ENCODE peak calls at places on chromosomes 6 and 20, in ten cellular contexts. One of them, this sample, is unnamed.

GRCh38 chr6:167722634-167723309 is 103.9 kb upstream of the AFDN start:
- DNase-seq in mammary epithelial cell: no peak
- DNase-seq in HepG2: no peak
- DNase-seq in kidney epithelial cell: no peak
- DNase-seq in small intestine: no peak
- DNase-seq in cardiac muscle cell: no peak
- DNase-seq in GM23248: no peak
- DNase-seq in HAP-1: no peak
- DNase-seq in aorta: no peak
- DNase-seq in AG09309: no peak
- DNase-seq in this sample: no peak

GRCh38 chr6:56889492-56889891 is 65.4 kb upstream of the BEND6 start:
- DNase-seq in mammary epithelial cell: no peak
- DNase-seq in HepG2: no peak
- DNase-seq in kidney epithelial cell: no peak
- DNase-seq in small intestine: no peak
- DNase-seq in cardiac muscle cell: no peak
- DNase-seq in GM23248: no peak
- DNase-seq in HAP-1: no peak
- DNase-seq in aorta: no peak
- DNase-seq in AG09309: no peak
- DNase-seq in this sample: no peak

GRCh38 chr6:55175078-55175777 is 913 bp downstream of the HCRTR2 start:
- DNase-seq in mammary epithelial cell: no peak
- DNase-seq in HepG2: no peak
- DNase-seq in kidney epithelial cell: no peak
- DNase-seq in small intestine: no peak
- DNase-seq in cardiac muscle cell: no peak
- DNase-seq in GM23248: no peak
- DNase-seq in HAP-1: no peak
- DNase-seq in aorta: no peak
- DNase-seq in AG09309: no peak
- DNase-seq in this sample: no peak

GRCh38 chr6:40710626-40711354 is 123.6 kb upstream of the LRFN2 start:
- DNase-seq in mammary epithelial cell: no peak
- DNase-seq in HepG2: no peak
- DNase-seq in kidney epithelial cell: no peak
- DNase-seq in small intestine: no peak
- DNase-seq in cardiac muscle cell: no peak
- DNase-seq in GM23248: no peak
- DNase-seq in HAP-1: no peak
- DNase-seq in aorta: no peak
- DNase-seq in AG09309: no peak
- DNase-seq in this sample: no peak

GRCh38 chr6:45586216-45587171 is 208.8 kb upstream of the SUPT3H start:
- DNase-seq in mammary epithelial cell: peak; percentile 85
- DNase-seq in HepG2: no peak
- DNase-seq in kidney epithelial cell: no peak
- DNase-seq in small intestine: no peak
- DNase-seq in cardiac muscle cell: no peak
- DNase-seq in GM23248: no peak
- DNase-seq in HAP-1: no peak
- DNase-seq in aorta: no peak
- DNase-seq in AG09309: no peak
- DNase-seq in this sample: peak; percentile 71

GRCh38 chr6:121434037-121434770 is 1.2 kb upstream of the GJA1 start:
- DNase-seq in mammary epithelial cell: no peak
- DNase-seq in HepG2: no peak
- DNase-seq in kidney epithelial cell: no peak
- DNase-seq in small intestine: no peak
- DNase-seq in cardiac muscle cell: no peak
- DNase-seq in GM23248: peak; percentile 27
- DNase-seq in HAP-1: no peak
- DNase-seq in aorta: no peak
- DNase-seq in AG09309: peak; percentile 61
- DNase-seq in this sample: no peak

GRCh38 chr6:43875849-43876572 is 106.0 kb downstream of the VEGFA start:
- DNase-seq in mammary epithelial cell: no peak
- DNase-seq in HepG2: no peak
- DNase-seq in kidney epithelial cell: no peak
- DNase-seq in small intestine: no peak
- DNase-seq in cardiac muscle cell: no peak
- DNase-seq in GM23248: no peak
- DNase-seq in HAP-1: no peak
- DNase-seq in aorta: no peak
- DNase-seq in AG09309: no peak
- DNase-seq in this sample: no peak

GRCh38 chr20:51001697-51002265 is 21.1 kb downstream of the KCNG1 start:
- DNase-seq in mammary epithelial cell: no peak
- DNase-seq in HepG2: no peak
- DNase-seq in kidney epithelial cell: no peak
- DNase-seq in small intestine: no peak
- DNase-seq in cardiac muscle cell: no peak
- DNase-seq in GM23248: no peak
- DNase-seq in HAP-1: no peak
- DNase-seq in aorta: no peak
- DNase-seq in AG09309: no peak
- DNase-seq in this sample: no peak

GRCh38 chr6:89034586-89035251 is 45.8 kb upstream of the PNRC1 start:
- DNase-seq in mammary epithelial cell: peak; percentile 98
- DNase-seq in HepG2: peak; percentile 67
- DNase-seq in kidney epithelial cell: no peak
- DNase-seq in small intestine: peak; percentile 22
- DNase-seq in cardiac muscle cell: no peak
- DNase-seq in GM23248: peak; percentile 95
- DNase-seq in HAP-1: no peak
- DNase-seq in aorta: no peak
- DNase-seq in AG09309: peak; percentile 67
- DNase-seq in this sample: no peak

GRCh38 chr6:20237677-20238460 is 25.6 kb upstream of the MBOAT1 start:
- DNase-seq in mammary epithelial cell: no peak
- DNase-seq in HepG2: no peak
- DNase-seq in kidney epithelial cell: no peak
- DNase-seq in small intestine: no peak
- DNase-seq in cardiac muscle cell: no peak
- DNase-seq in GM23248: no peak
- DNase-seq in HAP-1: no peak
- DNase-seq in aorta: no peak
- DNase-seq in AG09309: no peak
- DNase-seq in this sample: no peak

GRCh38 chr6:20236344-20236743 is 24.1 kb upstream of the MBOAT1 start:
- DNase-seq in mammary epithelial cell: no peak
- DNase-seq in HepG2: no peak
- DNase-seq in kidney epithelial cell: no peak
- DNase-seq in small intestine: no peak
- DNase-seq in cardiac muscle cell: no peak
- DNase-seq in GM23248: no peak
- DNase-seq in HAP-1: no peak
- DNase-seq in aorta: no peak
- DNase-seq in AG09309: no peak
- DNase-seq in this sample: no peak

GRCh38 chr6:20241102-20241501 is 28.8 kb upstream of the MBOAT1 start:
- DNase-seq in mammary epithelial cell: no peak
- DNase-seq in HepG2: no peak
- DNase-seq in kidney epithelial cell: no peak
- DNase-seq in small intestine: no peak
- DNase-seq in cardiac muscle cell: no peak
- DNase-seq in GM23248: no peak
- DNase-seq in HAP-1: no peak
- DNase-seq in aorta: no peak
- DNase-seq in AG09309: no peak
- DNase-seq in this sample: no peak

GRCh38 chr6:20236899-20237600 is 24.8 kb upstream of the MBOAT1 start:
- DNase-seq in mammary epithelial cell: no peak
- DNase-seq in HepG2: no peak
- DNase-seq in kidney epithelial cell: no peak
- DNase-seq in small intestine: peak; percentile 76
- DNase-seq in cardiac muscle cell: no peak
- DNase-seq in GM23248: no peak
- DNase-seq in HAP-1: no peak
- DNase-seq in aorta: no peak
- DNase-seq in AG09309: no peak
- DNase-seq in this sample: no peak

DNA sequence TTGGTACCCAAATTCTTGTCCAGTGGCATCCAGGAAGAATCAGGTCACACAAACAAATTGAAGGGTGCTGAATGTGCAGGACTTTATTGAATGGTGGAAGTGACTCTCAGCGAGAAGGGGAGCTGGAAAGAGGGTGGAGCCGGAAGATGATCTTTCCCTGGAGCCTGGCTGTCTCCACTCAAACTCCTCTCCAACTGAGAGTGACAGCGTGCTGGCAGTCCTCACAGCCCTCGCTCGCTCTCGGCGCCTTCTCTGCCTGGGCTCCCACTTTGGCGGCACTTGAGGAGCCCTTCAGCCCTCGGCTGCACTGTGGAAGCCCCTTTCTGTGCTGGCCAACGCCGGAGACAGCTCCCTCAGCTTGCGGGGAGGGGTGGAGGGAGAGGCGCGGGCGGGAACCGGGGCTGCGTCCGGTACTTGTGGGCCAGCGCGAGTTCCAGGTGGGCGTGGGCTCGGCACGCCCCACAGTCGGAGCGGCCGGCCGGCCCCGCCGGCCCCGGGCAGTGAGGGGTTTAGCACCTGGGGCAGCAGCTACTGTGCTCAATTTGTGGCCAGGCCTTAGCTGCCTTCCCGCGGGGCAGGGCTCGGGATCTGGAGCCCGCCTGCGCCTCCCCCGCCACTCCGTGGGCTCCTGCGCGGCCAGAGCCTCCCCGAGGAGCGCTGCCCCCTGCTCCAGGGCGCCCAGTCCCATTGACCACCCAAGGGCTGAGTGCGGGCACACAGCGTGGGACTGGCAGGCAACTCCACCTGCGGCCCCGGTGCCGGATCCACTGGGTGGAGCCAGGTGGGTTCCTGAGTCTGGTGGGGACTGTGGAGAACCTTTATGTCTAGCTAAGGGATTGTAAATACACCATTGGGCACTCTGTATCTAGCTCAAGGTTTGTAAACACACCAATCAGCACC is 26.7 kb upstream of the MBOAT1 start:
- DNase-seq in mammary epithelial cell: no peak
- DNase-seq in HepG2: no peak
- DNase-seq in kidney epithelial cell: no peak
- DNase-seq in small intestine: no peak
- DNase-seq in cardiac muscle cell: peak; percentile 22
- DNase-seq in GM23248: no peak
- DNase-seq in HAP-1: no peak
- DNase-seq in aorta: no peak
- DNase-seq in AG09309: no peak
- DNase-seq in this sample: no peak
- H3K4me3 ChIP-seq in mammary epithelial cell: no peak overlapping the region
- H3K4me3 ChIP-seq in HepG2: no peak overlapping the region
- H3K4me3 ChIP-seq in kidney epithelial cell: no peak overlapping the region
- H3K4me3 ChIP-seq in small intestine: no peak overlapping the region
- H3K4me3 ChIP-seq in cardiac muscle cell: no peak overlapping the region
- H3K4me3 ChIP-seq in GM23248: no peak overlapping the region
- H3K4me3 ChIP-seq in HAP-1: no peak overlapping the region
- H3K4me3 ChIP-seq in aorta: no peak overlapping the region
- H3K4me3 ChIP-seq in AG09309: no peak overlapping the region
- H3K4me3 ChIP-seq in this sample: no peak overlapping the region

DNA sequence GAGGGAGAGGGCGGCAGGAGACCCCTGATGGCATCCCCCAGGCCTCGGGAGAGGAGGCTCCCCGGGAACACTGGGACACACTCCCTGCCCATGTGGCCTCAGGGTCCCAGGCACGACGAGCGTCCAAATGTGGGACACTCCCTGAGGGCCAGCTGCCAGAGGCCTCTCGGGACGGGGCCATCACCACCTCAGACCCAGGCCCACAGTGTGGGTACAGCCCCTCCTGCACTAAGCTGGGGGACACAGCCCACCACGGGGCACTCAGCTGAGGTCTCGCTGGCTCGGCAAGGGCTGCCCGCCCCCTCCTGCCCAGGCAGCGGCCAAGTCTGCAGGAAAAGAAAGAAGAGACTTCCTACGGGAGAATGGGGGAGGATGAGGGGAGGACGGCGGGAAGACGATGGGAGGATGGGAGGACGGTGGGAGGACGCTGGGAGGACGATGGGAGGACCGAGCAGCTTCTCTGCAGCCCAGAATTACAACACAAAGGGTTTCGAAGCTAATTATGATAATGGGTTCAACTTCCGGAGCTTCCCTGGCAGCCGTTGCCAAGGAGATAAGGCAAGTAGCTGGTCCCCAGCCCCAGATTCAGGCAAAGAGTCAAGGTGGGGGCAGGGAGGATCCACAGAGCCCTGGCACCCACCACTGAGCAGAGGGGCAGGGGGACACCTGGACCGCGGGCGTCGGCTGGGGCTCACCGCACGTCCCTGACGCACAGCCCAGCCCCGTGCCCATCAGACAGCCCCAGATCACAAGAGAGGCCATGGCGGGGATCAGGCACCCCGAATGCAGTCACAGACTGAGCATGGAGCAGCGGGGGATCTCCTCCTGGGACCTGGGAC is 17.5 kb downstream of the KCNQ2 start:
- DNase-seq in mammary epithelial cell: no peak
- DNase-seq in HepG2: no peak
- DNase-seq in kidney epithelial cell: no peak
- DNase-seq in small intestine: no peak
- DNase-seq in cardiac muscle cell: no peak
- DNase-seq in GM23248: no peak
- DNase-seq in HAP-1: no peak
- DNase-seq in aorta: no peak
- DNase-seq in AG09309: no peak
- DNase-seq in this sample: peak; percentile 46
- H3K4me3 ChIP-seq in mammary epithelial cell: no peak overlapping the region
- H3K4me3 ChIP-seq in HepG2: no peak overlapping the region
- H3K4me3 ChIP-seq in kidney epithelial cell: no peak overlapping the region
- H3K4me3 ChIP-seq in small intestine: no peak overlapping the region
- H3K4me3 ChIP-seq in cardiac muscle cell: no peak overlapping the region
- H3K4me3 ChIP-seq in GM23248: no peak overlapping the region
- H3K4me3 ChIP-seq in HAP-1: no peak overlapping the region
- H3K4me3 ChIP-seq in aorta: no peak overlapping the region
- H3K4me3 ChIP-seq in AG09309: no peak overlapping the region
- H3K4me3 ChIP-seq in this sample: peak overlapping the region; percentile 31

GRCh38 chr6:119612176-119612870 is 262.8 kb upstream of the MAN1A1 start:
- DNase-seq in mammary epithelial cell: no peak
- DNase-seq in HepG2: peak; percentile 4
- DNase-seq in kidney epithelial cell: no peak
- DNase-seq in small intestine: no peak
- DNase-seq in cardiac muscle cell: no peak
- DNase-seq in GM23248: peak; percentile 34
- DNase-seq in HAP-1: no peak
- DNase-seq in aorta: no peak
- DNase-seq in AG09309: no peak
- DNase-seq in this sample: no peak
- H3K4me3 ChIP-seq in mammary epithelial cell: no peak overlapping the region
- H3K4me3 ChIP-seq in HepG2: no peak overlapping the region
- H3K4me3 ChIP-seq in kidney epithelial cell: no peak overlapping the region
- H3K4me3 ChIP-seq in small intestine: no peak overlapping the region
- H3K4me3 ChIP-seq in cardiac muscle cell: no peak overlapping the region
- H3K4me3 ChIP-seq in GM23248: no peak overlapping the region
- H3K4me3 ChIP-seq in HAP-1: no peak overlapping the region
- H3K4me3 ChIP-seq in aorta: no peak overlapping the region
- H3K4me3 ChIP-seq in AG09309: no peak overlapping the region
- H3K4me3 ChIP-seq in this sample: no peak overlapping the region

DNA sequence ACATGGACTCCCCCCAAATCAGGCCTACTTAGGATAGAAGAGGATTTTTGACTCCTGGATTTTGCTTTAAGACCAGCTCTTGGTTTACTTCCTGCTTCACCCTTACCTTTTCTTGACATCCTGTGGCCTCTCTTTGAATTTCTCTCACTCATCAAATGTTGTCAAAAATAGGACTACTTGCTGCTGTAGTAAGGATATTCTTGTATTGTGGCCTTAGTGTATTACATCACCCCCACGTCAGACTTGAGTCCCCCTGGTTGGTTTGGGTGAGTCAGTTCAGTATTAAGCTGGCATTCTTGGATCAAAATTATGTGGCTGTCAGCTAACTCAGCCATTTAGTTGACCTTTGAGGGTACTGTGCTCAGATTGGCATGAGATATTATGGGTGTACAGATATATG is 1.1 kb downstream of the TPX2 start:
- DNase-seq in mammary epithelial cell: peak; percentile 52
- DNase-seq in HepG2: no peak
- DNase-seq in kidney epithelial cell: no peak
- DNase-seq in small intestine: peak; percentile 2
- DNase-seq in cardiac muscle cell: no peak
- DNase-seq in GM23248: peak; percentile 82
- DNase-seq in HAP-1: no peak
- DNase-seq in aorta: no peak
- DNase-seq in AG09309: no peak
- DNase-seq in this sample: no peak
- H3K4me3 ChIP-seq in mammary epithelial cell: peak overlapping the region; percentile 96
- H3K4me3 ChIP-seq in HepG2: peak overlapping the region; percentile 93
- H3K4me3 ChIP-seq in kidney epithelial cell: peak overlapping the region; percentile 83
- H3K4me3 ChIP-seq in small intestine: no peak overlapping the region
- H3K4me3 ChIP-seq in cardiac muscle cell: peak overlapping the region; percentile 47
- H3K4me3 ChIP-seq in GM23248: peak overlapping the region; percentile 86
- H3K4me3 ChIP-seq in HAP-1: peak overlapping the region; percentile 89
- H3K4me3 ChIP-seq in aorta: no peak overlapping the region
- H3K4me3 ChIP-seq in AG09309: peak overlapping the region; percentile 67
- H3K4me3 ChIP-seq in this sample: peak overlapping the region; percentile 90